ENCODE peak calls at places on chromosomes 6 and 20, in seven cellular contexts. V is K562, L is IMR-90, H is H9, T is kidney, B is GM12878, O is keratinocyte. J is an unnamed sample.

GRCh38 chr20:19212524-19213502 is at the start of gene SLC24A3:
- DNase-seq in O (no peak), B (no peak), H (peak; percentile 75), T (peak; percentile 94), L (no peak), V (no peak), J (peak; percentile 93)

GRCh38 chr6:107439418-107439817 is 19.9 kb downstream of the PDSS2 start:
- DNase-seq in T (no peak), L (peak; percentile 8), V (no peak), O (no peak), B (no peak), H (no peak), J (no peak)

GRCh38 chr6:166778046-166778445 is 151.0 kb upstream of the RPS6KA2 start:
- DNase-seq in B (no peak), L (no peak), T (no peak), H (no peak), V (no peak), O (no peak), J (no peak)

GRCh38 chr20:61755971-61756421 is 309.7 kb downstream of the TAF4 start:
- DNase-seq in B (no peak), O (no peak), T (peak; percentile 62), L (no peak), V (no peak), H (no peak), J (no peak)

GRCh38 chr6:106555767-106556166 is 73.5 kb downstream of the RTN4IP1 start:
- DNase-seq in B (no peak), O (no peak), L (no peak), T (no peak), V (no peak), H (no peak), J (no peak)

GRCh38 chr6:36320475-36320874 is 16.2 kb downstream of the BNIP5 start:
- DNase-seq in V (no peak), L (no peak), H (no peak), T (no peak), B (no peak), O (no peak), J (no peak)

GRCh38 chr6:135830452-135830851 is 21.0 kb upstream of the PDE7B start:
- DNase-seq in O (no peak), V (no peak), H (no peak), B (no peak), L (peak; percentile 85), T (no peak), J (no peak)

GRCh38 chr6:128863983-128864382 is 19.0 kb upstream of the LAMA2 start:
- DNase-seq in L (no peak), B (no peak), O (no peak), H (no peak), T (no peak), V (no peak), J (no peak)

GRCh38 chr6:106520711-106521367 is 108.5 kb downstream of the RTN4IP1 start:
- DNase-seq in V (peak; percentile 77), T (no peak), L (no peak), O (no peak), H (no peak), B (peak; percentile 95), J (no peak)

GRCh38 chr6:139265512-139266190 is 26.1 kb downstream of the TXLNB start:
- DNase-seq in H (no peak), L (no peak), B (no peak), O (no peak), T (no peak), V (no peak), J (no peak)

GRCh38 chr6:73969982-73970960 is 274.3 kb downstream of the CD109 start:
- DNase-seq in O (no peak), B (no peak), T (no peak), H (no peak), V (peak; percentile 12), L (peak; percentile 67), J (peak; percentile 49)

GRCh38 chr6:112015725-112016124 is 38.2 kb upstream of the CCN6 start:
- DNase-seq in B (no peak), T (no peak), O (no peak), L (no peak), H (no peak), V (no peak), J (no peak)

GRCh38 chr6:70394518-70395300 is 18.6 kb upstream of the FAM135A start:
- DNase-seq in B (no peak), O (no peak), V (peak; percentile 70), H (peak; percentile 40), L (no peak), T (no peak), J (no peak)
- H3K27ac ChIP-seq in B (no peak overlapping the region), O (no peak overlapping the region), V (peak overlapping the region; percentile 94), H (no peak overlapping the region), L (no peak overlapping the region), T (no peak overlapping the region), J (no peak overlapping the region)

DNA sequence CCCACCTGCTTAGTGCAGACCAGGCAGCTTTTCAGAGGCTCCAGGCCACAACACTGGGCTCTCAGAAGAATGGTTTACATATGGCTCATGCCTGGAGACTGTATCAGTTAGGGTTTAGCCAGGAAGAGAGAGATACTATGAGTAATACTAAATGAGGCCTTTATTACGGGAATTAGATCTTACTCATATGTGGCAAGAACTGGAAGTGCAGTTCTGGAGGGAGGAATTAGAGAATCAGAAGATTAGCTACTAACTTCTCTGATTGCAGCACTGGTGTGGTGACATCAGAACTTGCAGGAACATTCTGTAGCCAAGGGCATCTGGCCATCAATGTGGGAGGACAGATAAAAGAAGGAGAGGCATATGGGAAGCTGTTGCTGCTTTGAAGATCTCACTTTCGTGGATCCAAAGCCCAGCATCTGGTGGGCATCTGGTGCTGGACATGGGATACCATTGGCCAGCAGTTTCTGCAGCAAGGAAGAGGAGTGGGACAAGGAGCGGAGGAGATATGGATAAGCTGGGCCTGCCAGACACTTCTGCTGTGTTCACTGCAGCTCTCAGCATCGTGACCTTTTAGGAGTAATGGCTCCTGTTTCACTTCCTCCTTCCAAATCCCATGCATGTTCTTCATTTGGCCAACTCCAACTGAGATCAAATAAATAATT is 248.5 kb downstream of the BTBD3 start:
- DNase-seq in V (no peak), L (peak; percentile 95), O (no peak), T (no peak), H (no peak), B (no peak), J (no peak)
- TF ChIP-seq CTCF in V (no peak), L (peak; percentile 12), O (peak; percentile 15), T (no peak), H (no peak), B (no peak), J (no peak)

GRCh38 chr20:47348539-47349142 is 7.9 kb downstream of the ZMYND8 start:
- DNase-seq in L (no peak), B (no peak), T (no peak), H (no peak), O (no peak), V (no peak), J (peak; percentile 67)

GRCh38 chr20:47349365-47350180 is 6.9 kb downstream of the ZMYND8 start:
- DNase-seq in T (no peak), O (no peak), L (peak; percentile 51), V (no peak), B (no peak), H (no peak), J (no peak)

GRCh38 chr20:47350181-47350550 is 6.3 kb downstream of the ZMYND8 start:
- DNase-seq in T (no peak), B (no peak), H (no peak), L (no peak), V (no peak), O (no peak), J (no peak)

GRCh38 chr20:47346172-47346571 is 10.3 kb downstream of the ZMYND8 start:
- DNase-seq in V (no peak), L (no peak), T (no peak), B (no peak), H (no peak), O (no peak), J (no peak)

DNA sequence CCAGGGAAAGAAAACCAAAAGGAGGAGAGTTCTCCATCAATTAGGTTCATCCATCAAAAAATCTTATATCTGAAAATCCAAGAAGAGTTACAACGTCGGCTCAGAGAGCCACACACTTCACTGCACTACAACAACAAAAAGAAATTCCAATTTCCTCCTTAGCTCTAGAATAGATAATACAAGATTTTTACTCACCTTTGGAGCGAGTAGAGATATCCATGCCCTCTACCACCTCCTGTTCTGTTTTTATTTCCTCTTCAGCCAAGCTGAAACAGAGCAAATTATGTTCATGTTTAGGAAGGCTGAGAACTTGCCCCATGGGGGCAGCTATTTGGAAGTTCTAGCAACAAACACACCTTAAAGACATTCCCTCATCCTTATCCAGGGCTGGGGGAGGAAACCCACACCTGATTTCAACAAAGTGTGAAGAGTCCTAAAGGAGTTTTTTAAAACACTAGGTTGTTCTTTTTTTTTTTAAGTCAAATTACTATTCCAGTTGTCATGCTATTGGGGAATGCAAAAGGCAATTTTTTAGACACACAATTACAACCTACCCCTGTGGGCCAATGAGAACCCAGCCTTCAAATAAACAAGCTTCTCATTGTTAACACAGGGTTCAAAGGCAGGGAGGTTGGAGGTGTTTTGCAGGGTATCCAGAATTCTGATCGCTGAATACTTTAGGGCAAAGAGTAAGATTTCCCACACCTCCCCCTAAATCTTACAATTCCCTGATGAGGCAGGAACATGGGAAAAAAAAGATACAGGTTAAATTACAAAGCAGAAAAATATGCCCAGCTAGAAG is 8.6 kb downstream of the ZMYND8 start:
- DNase-seq in V (no peak), B (no peak), O (no peak), H (no peak), T (no peak), L (no peak), J (no peak)
- H3K9ac ChIP-seq in V (peak overlapping the region; percentile 92), B (peak overlapping the region; percentile 54), O (no peak overlapping the region), H (no peak overlapping the region), T (no peak overlapping the region), L (no peak overlapping the region), J (peak overlapping the region; percentile 84)

GRCh38 chr6:125753218-125753936 is 3.9 kb downstream of the HEY2 start:
- DNase-seq in B (no peak), L (peak; percentile 16), T (no peak), H (no peak), V (no peak), O (no peak), J (no peak)

GRCh38 chr6:125759959-125760457 is 10.6 kb downstream of the HEY2 start:
- DNase-seq in T (no peak), O (no peak), L (no peak), V (no peak), B (no peak), H (no peak), J (no peak)

GRCh38 chr6:125764105-125764671 is 14.8 kb downstream of the HEY2 start:
- DNase-seq in O (no peak), V (no peak), H (no peak), B (no peak), L (no peak), T (no peak), J (no peak)

GRCh38 chr6:125753937-125754259 is 4.5 kb downstream of the HEY2 start:
- DNase-seq in O (no peak), V (no peak), L (no peak), B (no peak), T (no peak), H (no peak), J (no peak)

DNA sequence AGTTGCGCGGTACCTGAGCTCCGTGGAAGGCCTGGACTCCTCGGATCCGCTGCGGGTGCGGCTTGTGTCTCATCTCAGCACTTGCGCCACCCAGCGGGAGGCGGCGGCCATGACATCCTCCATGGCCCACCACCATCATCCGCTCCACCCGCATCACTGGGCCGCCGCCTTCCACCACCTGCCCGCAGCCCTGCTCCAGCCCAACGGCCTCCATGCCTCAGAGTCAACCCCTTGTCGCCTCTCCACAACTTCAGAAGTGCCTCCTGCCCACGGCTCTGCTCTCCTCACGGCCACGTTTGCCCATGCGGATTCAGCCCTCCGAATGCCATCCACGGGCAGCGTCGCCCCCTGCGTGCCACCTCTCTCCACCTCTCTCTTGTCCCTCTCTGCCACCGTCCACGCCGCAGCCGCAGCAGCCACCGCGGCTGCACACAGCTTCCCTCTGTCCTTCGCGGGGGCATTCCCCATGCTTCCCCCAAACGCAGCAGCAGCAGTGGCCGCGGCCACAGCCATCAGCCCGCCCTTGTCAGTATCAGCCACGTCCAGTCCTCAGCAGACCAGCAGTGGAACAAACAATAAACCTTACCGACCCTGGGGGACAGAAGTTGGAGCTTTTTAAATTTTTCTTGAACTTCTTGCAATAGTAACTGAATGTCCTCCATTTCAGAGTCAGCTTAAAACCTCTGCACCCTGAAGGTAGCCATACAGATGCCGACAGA is 9.9 kb downstream of the HEY2 start:
- DNase-seq in B (no peak), L (no peak), V (peak; percentile 77), T (peak; percentile 71), H (peak; percentile 91), O (no peak), J (peak; percentile 95)
- H3K27ac ChIP-seq in B (no peak overlapping the region), L (no peak overlapping the region), V (no peak overlapping the region), T (no peak overlapping the region), H (no peak overlapping the region), O (no peak overlapping the region), J (no peak overlapping the region)